ENCODE peak calls at places on chromosomes 13 and 19, in ten cellular contexts. A is K562, L is H1, B is IMR-90, H is Peyer's patch, M is lower leg skin, S is heart left ventricle, P is gastrocnemius medialis, W is upper lobe of left lung, N is testis. C is an unnamed sample.

GRCh38 chr19:12994701-12995595 is at the start of gene NFIX:
- DNase-seq in N (peak; percentile 59), S (peak; percentile 83), M (peak; percentile 95), L (no peak), A (peak; percentile 84), W (peak; percentile 95), P (no peak), H (peak; percentile 81), B (peak; percentile 39), C (no peak)

GRCh38 chr19:3931041-3931440 is 1.8 kb upstream of the NMRK2 start:
- DNase-seq in M (no peak), N (no peak), L (no peak), W (no peak), H (no peak), B (no peak), A (no peak), S (peak; percentile 83), P (peak; percentile 70), C (no peak)

GRCh38 chr19:6947745-6948144 is 60.4 kb downstream of the ADGRE1 start:
- DNase-seq in P (no peak), S (no peak), N (no peak), A (no peak), W (no peak), L (no peak), B (no peak), M (no peak), H (no peak), C (no peak)

GRCh38 chr13:26220575-26220974 is 1.5 kb downstream of the RNF6 start:
- DNase-seq in M (no peak), H (no peak), B (peak; percentile 68), N (no peak), W (no peak), P (no peak), A (no peak), L (no peak), S (no peak), C (no peak)

GRCh38 chr19:55687281-55688172 is 12.5 kb downstream of the EPN1 start:
- DNase-seq in H (peak; percentile 91), S (peak; percentile 29), L (no peak), N (no peak), B (no peak), W (peak; percentile 56), M (no peak), A (peak; percentile 15), P (no peak), C (no peak)

GRCh38 chr19:3908266-3909054 is 24.4 kb upstream of the NMRK2 start:
- DNase-seq in P (no peak), S (no peak), N (no peak), L (no peak), H (no peak), W (no peak), B (no peak), A (no peak), M (no peak), C (no peak)

GRCh38 chr13:113203507-113204377 is 4.7 kb downstream of the PCID2 start:
- DNase-seq in H (no peak), S (peak; percentile 79), B (no peak), W (no peak), A (no peak), P (no peak), L (no peak), N (no peak), M (no peak), C (no peak)

GRCh38 chr19:10151521-10151920 is 31.8 kb upstream of the EIF3G start:
- DNase-seq in B (no peak), P (no peak), H (no peak), N (no peak), A (no peak), W (no peak), M (no peak), S (no peak), L (no peak), C (no peak)

GRCh38 chr19:37594982-37595382 is 306 bp downstream of the ZNF540 start:
- DNase-seq in P (peak; percentile 16), A (peak; percentile 28), S (peak; percentile 80), L (no peak), H (peak; percentile 75), B (peak; percentile 58), W (peak; percentile 88), N (peak; percentile 74), M (peak; percentile 91), C (peak; percentile 3)

GRCh38 chr19:17513801-17514200 is 2.4 kb downstream of the PGLS start:
- DNase-seq in B (no peak), L (no peak), P (no peak), A (no peak), W (no peak), M (no peak), S (no peak), N (no peak), H (no peak), C (no peak)

GRCh38 chr19:17510220-17510993 is 1.0 kb upstream of the PGLS start:
- DNase-seq in W (no peak), H (no peak), B (no peak), S (no peak), N (no peak), P (no peak), L (no peak), M (no peak), A (no peak), C (no peak)

GRCh38 chr19:17515408-17516149 is 4.1 kb downstream of the PGLS start:
- DNase-seq in N (no peak), H (no peak), L (no peak), P (no peak), A (no peak), W (no peak), M (no peak), B (no peak), S (no peak), C (no peak)

GRCh38 chr19:17512574-17512939 is 1.1 kb downstream of the PGLS start:
- DNase-seq in W (no peak), A (no peak), L (no peak), N (no peak), M (no peak), B (no peak), S (no peak), H (no peak), P (no peak), C (no peak)

GRCh38 chr19:17511724-17512573 is 500 bp downstream of the PGLS start:
- DNase-seq in A (peak; percentile 87), L (peak; percentile 71), H (peak; percentile 92), P (peak; percentile 80), B (peak; percentile 75), M (peak; percentile 97), W (peak; percentile 96), N (peak; percentile 92), S (peak; percentile 94), C (peak; percentile 72)
- TF ChIP-seq POLR2A in A (peak; percentile 88), L (no peak), H (peak; percentile 40), P (peak; percentile 82), B (no peak), M (no peak), W (peak; percentile 91), N (no peak), S (peak; percentile 31), C (no peak)

DNA sequence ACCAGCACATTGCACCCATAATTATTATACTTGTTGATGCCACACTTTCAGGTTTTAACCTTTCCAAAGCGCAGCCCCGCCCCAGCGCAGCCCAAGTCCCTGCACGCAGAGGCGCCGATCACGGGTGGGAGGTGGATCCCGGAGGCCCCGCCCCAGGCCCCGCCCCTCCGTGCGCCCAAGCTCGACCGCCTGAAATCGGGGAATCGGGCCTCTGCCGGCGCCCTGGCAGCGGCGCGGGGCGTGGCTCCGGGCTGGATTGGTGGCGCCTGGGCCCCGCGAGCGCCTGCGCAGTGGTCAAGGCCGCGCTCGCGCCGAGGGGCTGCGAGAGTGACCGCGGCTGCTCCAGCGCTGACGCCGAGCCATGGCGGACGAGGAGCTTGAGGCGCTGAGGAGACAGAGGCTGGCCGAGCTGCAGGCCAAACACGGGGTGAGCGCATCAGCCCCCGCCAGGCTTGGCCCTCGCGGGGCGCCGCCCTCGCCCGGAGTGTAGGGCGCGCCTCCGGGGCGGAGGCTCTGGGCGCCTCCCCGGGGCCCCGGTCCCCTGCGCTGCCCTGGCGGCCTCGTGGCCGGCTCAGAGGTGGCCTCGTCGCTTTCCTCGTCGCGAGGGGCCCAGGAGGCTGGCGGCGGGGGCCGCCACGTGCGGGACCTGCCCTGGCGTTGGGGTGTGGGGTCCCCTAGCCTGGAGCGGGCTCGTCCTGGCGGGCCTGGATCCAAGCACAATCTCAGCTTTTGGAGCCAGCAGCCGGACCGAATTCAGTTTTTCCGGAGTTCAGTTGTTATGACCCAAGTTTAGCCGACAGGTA is at the start of gene PDCD5:
- DNase-seq in S (peak; percentile 98), A (peak; percentile 94), W (peak; percentile 100), B (peak; percentile 89), M (peak; percentile 99), N (peak; percentile 97), H (peak; percentile 97), P (peak; percentile 92), L (peak; percentile 34), C (peak; percentile 82)
- TF ChIP-seq POLR2A in S (peak; percentile 90), A (peak; percentile 82), W (peak; percentile 52), B (peak; percentile 81), M (no peak), N (no peak), H (peak; percentile 45), P (peak; percentile 83), L (peak; percentile 71), C (no peak)

GRCh38 chr19:40716655-40717324 is at the start of the genes COQ8B and ITPKC:
- DNase-seq in W (peak; percentile 99), B (peak; percentile 96), M (peak; percentile 100), S (peak; percentile 100), N (peak; percentile 100), H (peak; percentile 100), A (peak; percentile 94), L (peak; percentile 90), P (peak; percentile 99), C (peak; percentile 89)
- TF ChIP-seq POLR2A in W (peak; percentile 84), B (peak; percentile 83), M (peak; percentile 17), S (peak; percentile 74), N (peak; percentile 94), H (peak; percentile 95), A (peak; percentile 77), L (no peak), P (peak; percentile 94), C (no peak)

GRCh38 chr19:2011169-2011568 is 4.3 kb downstream of the BTBD2 start:
- DNase-seq in S (no peak), W (no peak), M (no peak), N (no peak), A (no peak), B (no peak), L (no peak), P (no peak), H (no peak), C (no peak)
- TF ChIP-seq POLR2A in S (no peak), W (no peak), M (no peak), N (no peak), A (no peak), B (no peak), L (no peak), P (no peak), H (no peak), C (no peak)

GRCh38 chr13:42275098-42275471 is 3.1 kb downstream of the AKAP11 start:
- DNase-seq in H (no peak), L (no peak), S (no peak), B (no peak), P (no peak), A (no peak), W (no peak), N (no peak), M (no peak), C (no peak)
- TF ChIP-seq POLR2A in H (no peak), L (no peak), S (no peak), B (no peak), P (no peak), A (no peak), W (no peak), N (no peak), M (no peak), C (no peak)